ENCODE peak calls at places on chromosomes 16 and 17, in five cellular contexts. G is PC-3, P is hepatocyte, C is PC-9, W is GM23248. U is an unnamed sample.
A peak's percentile ranks its signal among the peaks of the same experiment; 100 is the strongest.

GRCh38 chr16:57834936-57835335 is 32.6 kb upstream of the KIFC3 start:
- DNase-seq in G (peak; percentile 42), P (no peak), C (no peak), W (peak; percentile 70), U (peak; percentile 58)

GRCh38 chr16:47574091-47575054 is 113.2 kb downstream of the PHKB start:
- DNase-seq in G (peak; percentile 20), P (no peak), C (peak; percentile 55), W (peak; percentile 71), U (peak; percentile 32)

GRCh38 chr17:73340093-73340596 is 28.3 kb upstream of the CDC42EP4 start:
- DNase-seq in G (peak; percentile 96), P (peak; percentile 58), C (peak; percentile 73), W (peak; percentile 97), U (no peak)

GRCh38 chr17:50209472-50210248 is 8.2 kb upstream of the COL1A1 start:
- DNase-seq in G (no peak), P (peak; percentile 92), C (peak; percentile 31), W (peak; percentile 100), U (peak; percentile 80)

GRCh38 chr17:65292430-65292829 is 155.3 kb downstream of the RGS9 start:
- DNase-seq in G (peak; percentile 26), P (no peak), C (no peak), W (peak; percentile 15), U (no peak)

GRCh38 chr17:29219378-29220047 is 27.1 kb upstream of the CRYBA1 start:
- DNase-seq in G (peak; percentile 82), P (peak; percentile 92), C (peak; percentile 80), W (peak; percentile 89), U (peak; percentile 98)

GRCh38 chr17:77318021-77318420 is 177.3 kb downstream of the SEC14L1 start:
- DNase-seq in G (no peak), P (no peak), C (no peak), W (no peak), U (no peak)

GRCh38 chr17:68707032-68707431 is 105.9 kb upstream of the FAM20A start:
- DNase-seq in G (peak; percentile 11), P (peak; percentile 36), C (no peak), W (peak; percentile 95), U (peak; percentile 2)

GRCh38 chr17:82890926-82891678 is 51.3 kb upstream of the ZNF750 start:
- DNase-seq in G (no peak), P (no peak), C (no peak), W (no peak), U (no peak)

GRCh38 chr16:81650982-81651562 is 128.0 kb upstream of the PLCG2 start:
- DNase-seq in G (no peak), P (peak; percentile 64), C (no peak), W (no peak), U (peak; percentile 55)

GRCh38 chr17:50638851-50639767 is 4.4 kb downstream of the ABCC3 start:
- DNase-seq in G (peak; percentile 100), P (peak; percentile 85), C (peak; percentile 97), W (peak; percentile 98), U (no peak)

DNA sequence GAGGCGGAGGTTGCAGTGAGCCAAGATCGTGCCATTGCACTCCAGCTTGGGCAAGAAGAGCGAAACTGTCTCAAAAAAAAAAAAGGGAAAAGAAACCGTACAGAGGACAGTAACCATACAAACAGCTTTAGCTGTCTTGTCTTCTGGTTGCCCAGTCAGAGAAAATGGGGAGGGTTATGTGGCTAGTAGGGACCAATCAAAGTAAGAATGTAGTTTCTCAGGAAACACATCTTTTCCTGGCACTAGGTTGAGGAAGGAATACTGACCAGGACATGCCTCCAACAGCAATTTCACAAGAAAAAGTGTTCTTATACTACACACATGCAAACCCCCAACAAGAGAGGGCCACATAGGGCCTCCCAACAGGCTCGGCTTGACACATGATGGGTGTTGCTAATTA is 2.1 kb downstream of the MIF4GD start:
- DNase-seq in G (peak; percentile 23), P (no peak), C (no peak), W (peak; percentile 11), U (no peak)
- H3K4me2 ChIP-seq in G (peak overlapping the region; percentile 98), P (no peak overlapping the region), C (peak overlapping the region; percentile 99), W (no peak overlapping the region), U (no peak overlapping the region)

DNA sequence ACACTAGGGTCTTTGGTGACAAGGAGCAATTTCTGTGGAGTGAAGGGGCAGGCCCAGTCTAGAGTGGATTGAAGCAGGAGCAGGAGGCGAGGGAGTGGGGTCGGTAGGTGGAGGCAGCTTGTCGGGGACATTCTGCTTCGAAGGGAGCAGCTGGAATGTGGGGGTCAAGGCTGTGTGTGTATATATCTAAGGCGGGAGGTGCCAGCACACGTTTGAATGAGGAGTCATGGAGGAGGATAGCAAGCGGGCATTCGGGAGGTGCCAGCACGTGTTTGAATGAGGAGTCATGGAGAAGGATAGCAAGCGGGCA is 17.7 kb downstream of the NT5M start:
- DNase-seq in G (no peak), P (no peak), C (no peak), W (no peak), U (no peak)
- H3K9me2 ChIP-seq in G (no peaks in the 10 kb centered on the region), P (no peaks in the 10 kb centered on the region), C (no peaks in the 10 kb centered on the region), W (no peaks in the 10 kb centered on the region), U (no peaks in the 10 kb centered on the region)

GRCh38 chr16:11347831-11348230 is 2.6 kb downstream of the RMI2 start:
- DNase-seq in G (peak; percentile 53), P (no peak), C (peak; percentile 42), W (no peak), U (no peak)

GRCh38 chr16:11349599-11350276 is 4.5 kb downstream of the RMI2 start:
- DNase-seq in G (peak; percentile 75), P (peak; percentile 37), C (no peak), W (peak; percentile 92), U (no peak)

GRCh38 chr16:11348737-11349598 is 3.7 kb downstream of the RMI2 start:
- DNase-seq in G (no peak), P (no peak), C (no peak), W (no peak), U (no peak)

GRCh38 chr16:11353158-11353557 is 7.9 kb downstream of the RMI2 start:
- DNase-seq in G (no peak), P (no peak), C (no peak), W (no peak), U (no peak)

DNA sequence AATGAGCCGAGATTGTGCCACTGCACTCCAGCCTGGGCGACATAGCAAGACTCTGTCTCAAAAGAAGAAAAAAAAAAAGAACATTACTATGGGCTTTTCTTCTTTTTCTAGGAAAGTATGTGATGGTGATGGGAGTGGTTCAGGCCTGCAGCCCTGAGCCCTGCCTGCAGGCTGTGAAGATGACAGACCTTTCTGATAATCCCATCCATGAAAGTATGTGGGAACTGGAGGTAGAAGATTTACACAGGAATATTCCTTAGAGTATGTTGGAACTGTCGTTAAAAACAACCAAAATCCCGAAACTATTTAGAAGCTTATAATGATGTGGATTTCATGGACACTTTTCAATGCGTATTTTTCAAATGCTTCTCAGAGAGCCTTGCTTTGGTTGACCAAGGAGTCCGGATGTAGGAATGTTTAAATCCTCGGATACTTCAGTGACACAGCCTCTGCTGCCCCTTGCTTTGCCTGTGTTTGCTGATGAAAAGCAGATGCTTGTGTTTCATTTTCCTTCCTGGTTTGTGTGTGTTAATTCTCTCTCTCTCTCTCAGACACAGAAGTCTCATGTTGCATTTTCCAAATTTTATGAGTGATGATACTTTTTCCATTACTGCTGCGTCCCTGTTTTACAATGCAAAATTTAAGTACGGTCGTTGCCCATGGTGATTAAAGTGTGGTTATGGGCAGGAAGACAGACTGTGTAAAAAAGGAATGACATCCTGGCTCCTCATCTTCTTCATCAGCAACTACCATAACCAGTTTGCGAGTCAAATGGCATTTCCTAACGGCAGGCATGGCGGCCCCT is 5.5 kb downstream of the RMI2 start:
- DNase-seq in G (peak; percentile 61), P (peak; percentile 66), C (no peak), W (peak; percentile 86), U (no peak)
- H3K4me2 ChIP-seq in G (peak overlapping the region; percentile 81), P (peak overlapping the region; percentile 63), C (no peak overlapping the region), W (peak overlapping the region; percentile 63), U (no peak overlapping the region)

DNA sequence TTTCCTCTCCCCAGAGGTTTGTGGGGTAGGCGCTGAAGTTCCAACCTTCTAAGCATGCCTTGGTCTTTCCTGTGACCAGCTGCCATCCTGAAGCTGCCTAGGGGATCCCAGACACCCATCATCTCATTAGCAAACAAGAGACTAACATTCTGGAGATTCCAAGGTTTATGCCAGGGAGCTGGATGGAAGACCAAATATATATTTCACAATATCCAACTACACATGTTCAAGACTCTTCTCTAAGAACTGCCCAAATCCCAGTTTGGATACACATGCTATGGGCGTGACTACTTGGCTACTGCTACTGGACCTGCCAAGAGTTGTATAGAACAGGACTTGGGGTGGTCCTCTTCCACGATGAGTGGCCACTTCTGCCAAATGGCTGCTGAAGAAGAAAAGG is 93.0 kb upstream of the RCVRN start:
- DNase-seq in G (no peak), P (no peak), C (no peak), W (no peak), U (no peak)
- H3K9me2 ChIP-seq in G (no peaks in the 10 kb centered on the region), P (no peaks in the 10 kb centered on the region), C (no peaks in the 10 kb centered on the region), W (no peaks in the 10 kb centered on the region), U (no peaks in the 10 kb centered on the region)

GRCh38 chr16:12126091-12126806 is 149.7 kb downstream of the SNX29 start:
- DNase-seq in G (no peak), P (no peak), C (no peak), W (no peak), U (no peak)
- H3K4me2 ChIP-seq in G (no peak overlapping the region), P (no peak overlapping the region), C (no peak overlapping the region), W (no peak overlapping the region), U (no peak overlapping the region)

GRCh38 chr16:23064642-23065041 is 84.6 kb downstream of the USP31 start:
- DNase-seq in G (no peak), P (no peak), C (no peak), W (no peak), U (no peak)
- H3K9me2 ChIP-seq in G (no peaks in the 10 kb centered on the region), P (no peaks in the 10 kb centered on the region), C (no peaks in the 10 kb centered on the region), W (no peaks in the 10 kb centered on the region), U (no peaks in the 10 kb centered on the region)

U was measured in GM23338.